ENCODE peak calls at places on chromosomes 12 and 14, in seven cellular contexts. One of them, this sample, is unnamed.

GRCh38 chr12:121536058-121536928 is 44.5 kb downstream of the KDM2B start:
- DNase-seq in hepatocyte: peak; percentile 85
- DNase-seq in Calu3: peak; percentile 61
- DNase-seq in choroid plexus epithelial cell: peak; percentile 87
- DNase-seq in bronchial epithelial cell: peak; percentile 67
- DNase-seq in fibroblast of mammary gland: peak; percentile 76
- DNase-seq in ascending aorta: peak; percentile 66
- DNase-seq in this sample: peak; percentile 76

GRCh38 chr12:31297572-31298509 is 28.1 kb downstream of the SINHCAF start:
- DNase-seq in hepatocyte: no peak
- DNase-seq in Calu3: no peak
- DNase-seq in choroid plexus epithelial cell: no peak
- DNase-seq in bronchial epithelial cell: no peak
- DNase-seq in fibroblast of mammary gland: no peak
- DNase-seq in ascending aorta: no peak
- DNase-seq in this sample: no peak

GRCh38 chr12:54378791-54379400 is 5.6 kb downstream of the ZNF385A start:
- DNase-seq in hepatocyte: peak; percentile 81
- DNase-seq in Calu3: peak; percentile 83
- DNase-seq in choroid plexus epithelial cell: no peak
- DNase-seq in bronchial epithelial cell: no peak
- DNase-seq in fibroblast of mammary gland: no peak
- DNase-seq in ascending aorta: no peak
- DNase-seq in this sample: no peak

GRCh38 chr14:63922696-63923421 is 70.1 kb downstream of the SYNE2 start:
- DNase-seq in hepatocyte: peak; percentile 72
- DNase-seq in Calu3: peak; percentile 69
- DNase-seq in choroid plexus epithelial cell: peak; percentile 93
- DNase-seq in bronchial epithelial cell: peak; percentile 99
- DNase-seq in fibroblast of mammary gland: no peak
- DNase-seq in ascending aorta: no peak
- DNase-seq in this sample: peak; percentile 76

GRCh38 chr12:116443706-116444589 is 115.2 kb upstream of the MAP1LC3B2 start:
- DNase-seq in hepatocyte: no peak
- DNase-seq in Calu3: no peak
- DNase-seq in choroid plexus epithelial cell: no peak
- DNase-seq in bronchial epithelial cell: peak; percentile 65
- DNase-seq in fibroblast of mammary gland: no peak
- DNase-seq in ascending aorta: no peak
- DNase-seq in this sample: no peak

GRCh38 chr12:6962285-6963015 is 8.0 kb downstream of the PHB2 start:
- DNase-seq in hepatocyte: peak; percentile 81
- DNase-seq in Calu3: peak; percentile 68
- DNase-seq in choroid plexus epithelial cell: no peak
- DNase-seq in bronchial epithelial cell: no peak
- DNase-seq in fibroblast of mammary gland: no peak
- DNase-seq in ascending aorta: no peak
- DNase-seq in this sample: no peak

GRCh38 chr12:119749666-119750065 is 81.7 kb downstream of the PRKAB1 start:
- DNase-seq in hepatocyte: no peak
- DNase-seq in Calu3: no peak
- DNase-seq in choroid plexus epithelial cell: peak; percentile 34
- DNase-seq in bronchial epithelial cell: no peak
- DNase-seq in fibroblast of mammary gland: no peak
- DNase-seq in ascending aorta: no peak
- DNase-seq in this sample: peak; percentile 17

GRCh38 chr12:18864900-18865561 is 127.1 kb downstream of the CAPZA3 start:
- DNase-seq in hepatocyte: peak; percentile 8
- DNase-seq in Calu3: peak; percentile 22
- DNase-seq in choroid plexus epithelial cell: peak; percentile 62
- DNase-seq in bronchial epithelial cell: peak; percentile 73
- DNase-seq in fibroblast of mammary gland: peak; percentile 93
- DNase-seq in ascending aorta: no peak
- DNase-seq in this sample: peak; percentile 63

GRCh38 chr14:76309572-76310551 is 66.1 kb upstream of the ESRRB start:
- DNase-seq in hepatocyte: no peak
- DNase-seq in Calu3: no peak
- DNase-seq in choroid plexus epithelial cell: no peak
- DNase-seq in bronchial epithelial cell: no peak
- DNase-seq in fibroblast of mammary gland: no peak
- DNase-seq in ascending aorta: no peak
- DNase-seq in this sample: no peak

GRCh38 chr12:125683748-125684381 is 618.6 kb downstream of the AACS start:
- DNase-seq in hepatocyte: peak; percentile 75
- DNase-seq in Calu3: peak; percentile 83
- DNase-seq in choroid plexus epithelial cell: no peak
- DNase-seq in bronchial epithelial cell: no peak
- DNase-seq in fibroblast of mammary gland: no peak
- DNase-seq in ascending aorta: no peak
- DNase-seq in this sample: no peak

GRCh38 chr14:22801716-22802115 is 13.5 kb downstream of the SLC7A7 start:
- DNase-seq in hepatocyte: no peak
- DNase-seq in Calu3: no peak
- DNase-seq in choroid plexus epithelial cell: no peak
- DNase-seq in bronchial epithelial cell: no peak
- DNase-seq in fibroblast of mammary gland: no peak
- DNase-seq in ascending aorta: no peak
- DNase-seq in this sample: no peak

GRCh38 chr14:59600211-59600945 is 23.8 kb upstream of the CCDC175 start:
- DNase-seq in hepatocyte: no peak
- DNase-seq in Calu3: no peak
- DNase-seq in choroid plexus epithelial cell: peak; percentile 49
- DNase-seq in bronchial epithelial cell: peak; percentile 62
- DNase-seq in fibroblast of mammary gland: no peak
- DNase-seq in ascending aorta: no peak
- DNase-seq in this sample: peak; percentile 47

GRCh38 chr12:77202457-77203060 is 137.2 kb upstream of the E2F7 start:
- DNase-seq in hepatocyte: no peak
- DNase-seq in Calu3: no peak
- DNase-seq in choroid plexus epithelial cell: no peak
- DNase-seq in bronchial epithelial cell: peak; percentile 41
- DNase-seq in fibroblast of mammary gland: no peak
- DNase-seq in ascending aorta: no peak
- DNase-seq in this sample: no peak

DNA sequence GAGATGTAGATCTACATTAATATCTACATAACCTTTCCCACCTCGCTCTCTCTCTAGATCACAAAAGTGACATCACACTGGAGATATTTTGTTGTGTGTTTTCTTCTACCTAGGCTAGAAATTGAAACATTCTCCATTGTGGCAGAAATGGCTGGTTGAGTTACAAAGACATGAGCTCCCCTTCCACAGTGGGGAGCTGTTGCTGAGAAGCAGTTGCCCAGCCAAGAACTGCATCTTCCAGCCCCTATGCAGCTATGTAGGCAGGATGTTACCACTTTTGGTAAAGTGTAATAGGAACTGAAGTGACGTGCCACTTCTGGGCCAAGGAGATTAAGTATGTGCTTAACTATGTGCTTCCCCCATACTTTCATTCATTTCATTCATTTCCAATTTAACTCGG is 138.7 kb upstream of the E2F7 start:
- DNase-seq in hepatocyte: peak; percentile 7
- DNase-seq in Calu3: peak; percentile 14
- DNase-seq in choroid plexus epithelial cell: peak; percentile 19
- DNase-seq in bronchial epithelial cell: peak; percentile 23
- DNase-seq in fibroblast of mammary gland: peak; percentile 17
- DNase-seq in ascending aorta: no peak
- DNase-seq in this sample: no peak
- TF ChIP-seq CTCF in hepatocyte: peak; percentile 6
- TF ChIP-seq CTCF in Calu3: no peak
- TF ChIP-seq CTCF in choroid plexus epithelial cell: peak; percentile 34
- TF ChIP-seq CTCF in bronchial epithelial cell: peak; percentile 40
- TF ChIP-seq CTCF in fibroblast of mammary gland: peak; percentile 23
- TF ChIP-seq CTCF in ascending aorta: no peak
- TF ChIP-seq CTCF in this sample: peak; percentile 4

GRCh38 chr12:67222302-67222701 is 46.9 kb upstream of the CAND1 start:
- DNase-seq in hepatocyte: peak; percentile 15
- DNase-seq in Calu3: peak; percentile 36
- DNase-seq in choroid plexus epithelial cell: peak; percentile 65
- DNase-seq in bronchial epithelial cell: peak; percentile 54
- DNase-seq in fibroblast of mammary gland: peak; percentile 8
- DNase-seq in ascending aorta: no peak
- DNase-seq in this sample: peak; percentile 6

GRCh38 chr12:67217647-67218046 is 51.5 kb upstream of the CAND1 start:
- DNase-seq in hepatocyte: no peak
- DNase-seq in Calu3: no peak
- DNase-seq in choroid plexus epithelial cell: no peak
- DNase-seq in bronchial epithelial cell: no peak
- DNase-seq in fibroblast of mammary gland: no peak
- DNase-seq in ascending aorta: no peak
- DNase-seq in this sample: no peak

GRCh38 chr12:67223225-67223624 is 45.9 kb upstream of the CAND1 start:
- DNase-seq in hepatocyte: no peak
- DNase-seq in Calu3: no peak
- DNase-seq in choroid plexus epithelial cell: no peak
- DNase-seq in bronchial epithelial cell: no peak
- DNase-seq in fibroblast of mammary gland: no peak
- DNase-seq in ascending aorta: no peak
- DNase-seq in this sample: no peak

DNA sequence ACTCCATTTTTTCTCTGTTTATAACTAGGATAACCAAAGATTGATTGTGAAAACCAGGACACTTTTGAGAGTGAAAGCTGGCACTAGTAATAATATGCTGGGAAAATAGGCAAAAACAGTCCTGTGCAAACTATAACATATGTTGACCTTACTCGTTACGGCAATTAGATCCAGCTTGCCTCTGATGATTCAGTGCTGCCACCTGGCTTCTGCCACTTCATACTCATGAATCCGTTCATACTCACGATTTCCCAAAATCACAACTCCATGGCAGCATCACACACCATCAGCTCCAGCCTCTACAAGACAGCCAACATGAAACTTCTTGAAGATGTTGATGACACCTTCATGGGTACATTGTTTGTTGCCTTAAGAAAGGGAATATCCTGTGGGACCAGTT is 49.1 kb upstream of the CAND1 start:
- DNase-seq in hepatocyte: peak; percentile 30
- DNase-seq in Calu3: peak; percentile 40
- DNase-seq in choroid plexus epithelial cell: peak; percentile 19
- DNase-seq in bronchial epithelial cell: peak; percentile 48
- DNase-seq in fibroblast of mammary gland: peak; percentile 35
- DNase-seq in ascending aorta: no peak
- DNase-seq in this sample: no peak
- TF ChIP-seq CTCF in hepatocyte: peak; percentile 44
- TF ChIP-seq CTCF in Calu3: peak; percentile 46
- TF ChIP-seq CTCF in choroid plexus epithelial cell: peak; percentile 44
- TF ChIP-seq CTCF in bronchial epithelial cell: peak; percentile 59
- TF ChIP-seq CTCF in fibroblast of mammary gland: peak; percentile 30
- TF ChIP-seq CTCF in ascending aorta: no peak
- TF ChIP-seq CTCF in this sample: no peak

GRCh38 chr12:2273288-2273687 is 220.5 kb downstream of the CACNA1C start:
- DNase-seq in hepatocyte: no peak
- DNase-seq in Calu3: no peak
- DNase-seq in choroid plexus epithelial cell: peak; percentile 87
- DNase-seq in bronchial epithelial cell: no peak
- DNase-seq in fibroblast of mammary gland: peak; percentile 62
- DNase-seq in ascending aorta: no peak
- DNase-seq in this sample: peak; percentile 58
- TF ChIP-seq CTCF in hepatocyte: no peak
- TF ChIP-seq CTCF in Calu3: no peak
- TF ChIP-seq CTCF in choroid plexus epithelial cell: peak; percentile 78
- TF ChIP-seq CTCF in bronchial epithelial cell: no peak
- TF ChIP-seq CTCF in fibroblast of mammary gland: peak; percentile 45
- TF ChIP-seq CTCF in ascending aorta: peak; percentile 69
- TF ChIP-seq CTCF in this sample: peak; percentile 12

DNA sequence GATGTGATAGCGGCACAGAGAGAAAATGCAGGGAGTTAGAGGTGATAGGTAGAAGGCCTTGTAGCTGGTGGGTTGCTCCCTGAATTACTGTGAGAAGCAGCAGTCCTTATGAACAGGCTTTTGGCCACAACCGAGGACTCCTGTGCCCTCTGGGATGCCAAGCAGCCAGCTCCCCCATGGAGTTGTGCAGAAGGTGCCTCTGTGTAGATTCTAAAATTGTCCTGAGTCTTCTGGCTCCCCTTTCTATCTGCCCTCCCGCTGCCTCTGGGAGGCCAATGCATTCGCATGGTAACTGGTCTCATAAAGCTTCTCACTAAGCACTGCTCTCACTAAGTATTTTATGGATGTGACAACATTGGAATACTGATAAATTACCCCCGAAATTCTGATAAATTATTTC is 16.1 kb upstream of the SUSD6 start:
- DNase-seq in hepatocyte: no peak
- DNase-seq in Calu3: no peak
- DNase-seq in choroid plexus epithelial cell: no peak
- DNase-seq in bronchial epithelial cell: no peak
- DNase-seq in fibroblast of mammary gland: no peak
- DNase-seq in ascending aorta: no peak
- DNase-seq in this sample: no peak
- TF ChIP-seq CTCF in hepatocyte: no peak
- TF ChIP-seq CTCF in Calu3: no peak
- TF ChIP-seq CTCF in choroid plexus epithelial cell: no peak
- TF ChIP-seq CTCF in bronchial epithelial cell: no peak
- TF ChIP-seq CTCF in fibroblast of mammary gland: no peak
- TF ChIP-seq CTCF in ascending aorta: no peak
- TF ChIP-seq CTCF in this sample: no peak

DNA sequence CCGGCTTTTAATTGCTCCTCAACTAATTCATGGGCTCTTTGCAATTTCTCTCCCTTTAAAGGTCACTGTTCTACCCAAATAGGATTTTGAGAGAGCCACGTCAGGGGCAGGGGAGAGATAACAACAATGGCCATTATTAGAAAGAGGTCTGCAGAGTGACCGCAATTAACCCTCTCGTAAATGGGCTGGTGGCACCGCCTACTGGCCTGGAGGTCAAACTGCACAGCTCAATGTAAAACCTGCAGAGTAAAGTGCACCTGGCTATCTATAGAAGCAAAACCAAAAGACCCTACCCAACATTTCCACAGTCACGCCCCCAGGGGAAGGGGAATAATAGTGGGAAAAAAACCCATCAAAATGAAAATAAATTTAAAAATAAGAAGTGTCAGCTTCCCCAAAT is 21.6 kb upstream of the CLEC4E start:
- DNase-seq in hepatocyte: no peak
- DNase-seq in Calu3: no peak
- DNase-seq in choroid plexus epithelial cell: no peak
- DNase-seq in bronchial epithelial cell: no peak
- DNase-seq in fibroblast of mammary gland: peak; percentile 11
- DNase-seq in ascending aorta: no peak
- DNase-seq in this sample: no peak
- TF ChIP-seq CTCF in hepatocyte: no peak
- TF ChIP-seq CTCF in Calu3: no peak
- TF ChIP-seq CTCF in choroid plexus epithelial cell: no peak
- TF ChIP-seq CTCF in bronchial epithelial cell: no peak
- TF ChIP-seq CTCF in fibroblast of mammary gland: peak; percentile 36
- TF ChIP-seq CTCF in ascending aorta: no peak
- TF ChIP-seq CTCF in this sample: no peak

GRCh38 chr14:79573486-79573885 is 637.8 kb downstream of the DIO2 start:
- DNase-seq in hepatocyte: no peak
- DNase-seq in Calu3: no peak
- DNase-seq in choroid plexus epithelial cell: peak; percentile 88
- DNase-seq in bronchial epithelial cell: no peak
- DNase-seq in fibroblast of mammary gland: peak; percentile 26
- DNase-seq in ascending aorta: no peak
- DNase-seq in this sample: peak; percentile 93
- TF ChIP-seq CTCF in hepatocyte: no peak
- TF ChIP-seq CTCF in Calu3: no peak
- TF ChIP-seq CTCF in choroid plexus epithelial cell: peak; percentile 8
- TF ChIP-seq CTCF in bronchial epithelial cell: no peak
- TF ChIP-seq CTCF in fibroblast of mammary gland: no peak
- TF ChIP-seq CTCF in ascending aorta: no peak
- TF ChIP-seq CTCF in this sample: no peak

GRCh38 chr12:24574538-24574937 is 374.4 kb downstream of the BCAT1 start:
- DNase-seq in hepatocyte: no peak
- DNase-seq in Calu3: no peak
- DNase-seq in choroid plexus epithelial cell: no peak
- DNase-seq in bronchial epithelial cell: peak; percentile 14
- DNase-seq in fibroblast of mammary gland: no peak
- DNase-seq in ascending aorta: no peak
- DNase-seq in this sample: no peak
- TF ChIP-seq CTCF in hepatocyte: no peak
- TF ChIP-seq CTCF in Calu3: no peak
- TF ChIP-seq CTCF in choroid plexus epithelial cell: no peak
- TF ChIP-seq CTCF in bronchial epithelial cell: no peak
- TF ChIP-seq CTCF in fibroblast of mammary gland: no peak
- TF ChIP-seq CTCF in ascending aorta: no peak
- TF ChIP-seq CTCF in this sample: no peak

This sample was measured in astrocyte.